ENCODE peak calls at places on chromosomes 13 and 19, in seven cellular contexts. I, J, O, R, U, D and G are unnamed samples.

GRCh38 chr19:4086336-4086953 is 19.7 kb upstream of the ZBTB7A start:
- DNase-seq in U (peak; percentile 19), I (no peak), R (no peak), D (no peak), O (no peak), J (no peak), G (no peak)

GRCh38 chr19:38044267-38045111 is 137.5 kb downstream of the SIPA1L3 start:
- DNase-seq in R (peak; percentile 42), O (no peak), J (peak; percentile 61), D (no peak), U (no peak), I (no peak), G (peak; percentile 46)

GRCh38 chr13:35994131-35994966 is 136.8 kb downstream of the DCLK1 start:
- DNase-seq in D (no peak), I (no peak), J (peak; percentile 60), O (no peak), U (no peak), R (peak; percentile 93), G (peak; percentile 37)

GRCh38 chr19:32642771-32643170 is 32.2 kb downstream of the ANKRD27 start:
- DNase-seq in D (no peak), U (no peak), R (no peak), O (no peak), I (peak; percentile 52), J (no peak), G (no peak)

GRCh38 chr13:91017031-91017668 is 330.3 kb upstream of the MIR17HG start:
- DNase-seq in O (no peak), U (peak; percentile 65), J (peak; percentile 77), R (peak; percentile 43), D (peak; percentile 58), I (no peak), G (peak; percentile 23)

GRCh38 chr19:14369399-14370168 is 11.7 kb upstream of the ADGRE5 start:
- DNase-seq in R (no peak), J (peak; percentile 47), O (no peak), D (no peak), I (peak; percentile 81), U (no peak), G (no peak)

GRCh38 chr19:23273022-23273593 is 22.9 kb upstream of the ZNF724 start:
- DNase-seq in O (peak; percentile 30), U (peak; percentile 34), J (peak; percentile 34), R (no peak), D (no peak), I (no peak), G (no peak)

GRCh38 chr19:40607311-40607871 is 6.2 kb downstream of the LTBP4 start:
- DNase-seq in I (no peak), R (no peak), J (no peak), D (no peak), O (no peak), U (peak; percentile 36), G (no peak)

GRCh38 chr19:42423462-42424344 is 3.5 kb downstream of the LIPE start:
- DNase-seq in I (peak; percentile 94), R (peak; percentile 96), O (peak; percentile 92), U (peak; percentile 95), D (peak; percentile 93), J (peak; percentile 96), G (peak; percentile 96)

GRCh38 chr13:52348081-52348480 is 57.9 kb downstream of the THSD1 start:
- DNase-seq in U (no peak), R (peak; percentile 81), D (no peak), O (no peak), I (no peak), J (peak; percentile 85), G (peak; percentile 67)

GRCh38 chr13:99434258-99434788 is 66.9 kb upstream of the TM9SF2 start:
- DNase-seq in J (no peak), R (no peak), U (no peak), I (peak; percentile 53), O (no peak), D (no peak), G (no peak)

GRCh38 chr19:54673222-54673621 is 10.4 kb downstream of the LILRB4 start:
- DNase-seq in R (no peak), I (no peak), J (no peak), O (no peak), D (no peak), U (no peak), G (no peak)

GRCh38 chr13:71712988-71713653 is 153.9 kb downstream of the DACH1 start:
- DNase-seq in R (peak; percentile 69), U (peak; percentile 46), O (no peak), J (no peak), I (no peak), D (no peak), G (no peak)

GRCh38 chr13:60109285-60109684 is 54.4 kb downstream of the DIAPH3 start:
- DNase-seq in U (no peak), D (no peak), J (no peak), O (no peak), I (no peak), R (no peak), G (no peak)

GRCh38 chr13:44652223-44652622 is 76.1 kb upstream of the TSC22D1 start:
- DNase-seq in I (no peak), R (no peak), U (no peak), J (no peak), O (no peak), D (no peak), G (no peak)

GRCh38 chr19:13574933-13575332 is 68.7 kb upstream of the CACNA1A start:
- DNase-seq in I (no peak), U (peak; percentile 47), R (peak; percentile 11), J (peak; percentile 74), D (no peak), O (no peak), G (peak; percentile 26)

GRCh38 chr19:42140125-42140754 is 8.0 kb upstream of the POU2F2 start:
- DNase-seq in J (peak; percentile 81), R (peak; percentile 73), U (peak; percentile 78), O (no peak), D (peak; percentile 72), I (peak; percentile 24), G (peak; percentile 85)

GRCh38 chr19:46601318-46602224 is at the start of gene CALM3:
- DNase-seq in U (peak; percentile 47), J (no peak), R (no peak), O (no peak), I (no peak), D (no peak), G (peak; percentile 24)